ENCODE peak calls at places on chromosomes 6 and 20, in nine cellular contexts. Y is right lobe of liver, Z is left ventricle myocardium inferior, H is hepatocyte, R is lower lobe of right lung, F is tibial nerve, U is K562, A is A549, E is SK-N-SH. O is an unnamed sample.

GRCh38 chr20:46093531-46093930 is 3.8 kb upstream of the NCOA5 start:
- DNase-seq in F (no peak), E (no peak), Y (no peak), A (no peak), R (no peak), U (no peak), H (no peak), Z (no peak), O (no peak)

GRCh38 chr6:159982726-159983506 is 14.0 kb downstream of the IGF2R start:
- DNase-seq in E (no peak), Z (no peak), R (no peak), A (no peak), H (no peak), F (no peak), U (no peak), Y (no peak), O (no peak)

GRCh38 chr20:53828673-53829085 is 235.0 kb upstream of the ZNF217 start:
- DNase-seq in Z (no peak), R (no peak), H (peak; percentile 82), Y (no peak), U (peak; percentile 58), E (no peak), F (no peak), A (peak; percentile 84), O (peak; percentile 47)

GRCh38 chr6:72321741-72322140 is 300.1 kb upstream of the KCNQ5 start:
- DNase-seq in E (no peak), U (no peak), Z (no peak), F (no peak), Y (no peak), A (no peak), H (no peak), R (no peak), O (no peak)

GRCh38 chr20:21166801-21167200 is 40.9 kb downstream of the KIZ start:
- DNase-seq in U (peak; percentile 3), H (no peak), E (no peak), F (no peak), R (no peak), A (no peak), Z (no peak), Y (no peak), O (no peak)

GRCh38 chr20:35497780-35498189 is 31.7 kb downstream of the C20orf173 start:
- DNase-seq in R (no peak), Y (no peak), H (no peak), U (no peak), F (peak; percentile 24), Z (peak; percentile 81), A (no peak), E (no peak), O (no peak)

GRCh38 chr20:34312544-34313217 is 9.5 kb upstream of the AHCY start:
- DNase-seq in E (peak; percentile 91), Z (peak; percentile 82), R (peak; percentile 86), F (peak; percentile 67), U (peak; percentile 93), H (peak; percentile 94), Y (peak; percentile 91), A (peak; percentile 90), O (peak; percentile 99)

GRCh38 chr20:61437280-61438206 is 185.5 kb downstream of the CDH4 start:
- DNase-seq in Y (no peak), A (no peak), Z (peak; percentile 21), R (no peak), E (no peak), H (no peak), U (no peak), F (no peak), O (peak; percentile 19)

GRCh38 chr6:166436195-166437139 is 53.7 kb upstream of the MPC1 start:
- DNase-seq in A (no peak), F (no peak), R (no peak), E (peak; percentile 48), H (no peak), U (no peak), Z (no peak), Y (no peak), O (no peak)

GRCh38 chr20:35302421-35303335 is 10.5 kb upstream of the FAM83C start:
- DNase-seq in Y (no peak), H (peak; percentile 19), R (no peak), A (no peak), U (no peak), E (no peak), F (no peak), Z (no peak), O (no peak)

DNA sequence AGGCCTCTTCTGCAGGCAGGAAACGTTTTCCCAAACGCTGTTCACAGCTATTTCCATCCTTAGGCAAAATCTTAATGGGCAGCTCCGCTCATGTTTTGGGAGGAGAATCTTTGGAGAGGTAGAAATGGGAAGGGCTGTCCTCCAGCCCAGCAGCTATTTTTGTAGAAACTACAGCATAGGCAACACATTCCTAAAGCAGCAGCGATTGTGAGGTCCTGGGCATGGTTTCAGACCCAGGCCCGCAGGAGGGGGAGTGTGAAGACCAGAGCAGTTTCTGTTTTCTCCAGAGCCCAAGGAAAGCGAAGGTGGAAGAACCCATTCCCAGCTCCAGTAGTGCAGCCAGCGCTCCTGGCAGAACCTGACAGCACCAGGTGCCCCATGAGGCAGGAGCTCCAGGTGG is 8.4 kb downstream of the LY86 start:
- DNase-seq in A (no peak), U (no peak), E (no peak), R (no peak), F (no peak), Z (no peak), H (no peak), Y (no peak), O (no peak)
- H3K4me1 ChIP-seq in A (no peaks in the 10 kb centered on the region), U (no peaks in the 10 kb centered on the region), E (no peaks in the 10 kb centered on the region), R (peaks cover 45% of the 10 kb centered on the region), F (no peaks in the 10 kb centered on the region), Z (peaks cover 72% of the 10 kb centered on the region), H (peaks cover 5% of the 10 kb centered on the region), Y (no peaks in the 10 kb centered on the region), O (no peaks in the 10 kb centered on the region)

GRCh38 chr6:33744895-33745546 is 1.7 kb downstream of the IP6K3 start:
- DNase-seq in F (no peak), R (no peak), A (no peak), H (peak; percentile 73), Y (no peak), U (no peak), E (no peak), Z (no peak), O (no peak)
- TF ChIP-seq CTCF in F (no peak), R (no peak), A (no peak), H (no peak), Y (no peak), U (no peak), E (no peak), Z (no peak), O (no peak)

GRCh38 chr6:53339424-53339823 is 9.3 kb downstream of the ELOVL5 start:
- DNase-seq in H (no peak), E (no peak), Y (no peak), R (no peak), U (no peak), A (no peak), Z (no peak), F (no peak), O (no peak)
- H3K4me1 ChIP-seq in H (no peaks in the 10 kb centered on the region), E (peaks cover 15% of the 10 kb centered on the region), Y (no peaks in the 10 kb centered on the region), R (peaks cover 60% of the 10 kb centered on the region), U (peaks cover 38% of the 10 kb centered on the region), A (no peaks in the 10 kb centered on the region), Z (peaks cover 72% of the 10 kb centered on the region), F (no peaks in the 10 kb centered on the region), O (no peaks in the 10 kb centered on the region)

GRCh38 chr20:62949153-62949821 is 3.2 kb upstream of the SLC17A9 start:
- DNase-seq in Y (no peak), E (no peak), U (no peak), F (no peak), H (no peak), A (peak; percentile 22), Z (no peak), R (peak; percentile 6), O (no peak)

GRCh38 chr20:62947532-62948300 is 4.8 kb upstream of the SLC17A9 start:
- DNase-seq in Z (no peak), Y (no peak), R (no peak), E (no peak), A (no peak), U (no peak), H (no peak), F (no peak), O (peak; percentile 22)

GRCh38 chr20:62945771-62946339 is 6.7 kb upstream of the SLC17A9 start:
- DNase-seq in R (peak; percentile 22), A (no peak), F (no peak), Y (no peak), H (no peak), E (no peak), Z (no peak), U (no peak), O (no peak)

GRCh38 chr20:62944746-62945145 is 6.8 kb downstream of the GID8 start:
- DNase-seq in Y (no peak), U (no peak), R (no peak), E (no peak), A (no peak), F (no peak), H (no peak), Z (no peak), O (peak; percentile 28)

GRCh38 chr20:62946918-62947317 is 5.6 kb upstream of the SLC17A9 start:
- DNase-seq in Y (no peak), F (no peak), H (no peak), U (no peak), R (no peak), Z (peak; percentile 47), E (peak; percentile 79), A (no peak), O (no peak)
- TF ChIP-seq CTCF in Y (no peak), F (no peak), H (no peak), U (no peak), R (no peak), Z (no peak), E (no peak), A (no peak), O (no peak)

GRCh38 chr20:50728486-50728980 is 2.8 kb upstream of the PARD6B start:
- DNase-seq in A (no peak), H (no peak), E (no peak), U (peak; percentile 46), Z (no peak), F (no peak), Y (no peak), R (no peak), O (no peak)
- H3K4me1 ChIP-seq in A (peaks cover 65% of the 10 kb centered on the region), H (peaks cover 49% of the 10 kb centered on the region), E (peaks cover 15% of the 10 kb centered on the region), U (peaks cover 55% of the 10 kb centered on the region), Z (peaks cover 57% of the 10 kb centered on the region), F (no peaks in the 10 kb centered on the region), Y (peaks cover 40% of the 10 kb centered on the region), R (peaks cover 42% of the 10 kb centered on the region), O (peaks cover 64% of the 10 kb centered on the region)

DNA sequence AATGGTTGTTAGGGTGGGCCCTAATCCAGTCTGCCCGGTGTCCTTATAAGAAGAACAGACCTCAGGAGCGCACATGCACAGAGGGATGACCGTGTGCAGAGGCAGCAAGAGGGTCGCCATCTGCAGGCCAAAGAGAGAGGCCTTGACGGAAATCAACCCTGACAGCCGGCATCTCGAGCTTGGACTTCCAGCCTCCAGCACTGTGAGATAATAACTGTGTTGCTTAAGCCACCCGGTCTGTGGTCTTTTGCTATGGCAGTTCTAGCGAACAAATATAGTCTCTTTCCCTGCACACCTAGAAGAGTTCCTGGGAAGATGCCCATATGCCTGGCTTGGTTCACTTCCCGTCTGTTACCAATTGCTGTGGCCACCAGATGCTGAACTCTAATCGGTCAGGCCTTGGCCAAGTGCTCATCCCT is 35.3 kb upstream of the PTGIS start:
- DNase-seq in Z (peak; percentile 46), R (no peak), E (peak; percentile 47), F (no peak), U (peak; percentile 46), H (peak; percentile 59), Y (no peak), A (peak; percentile 69), O (peak; percentile 88)
- TF ChIP-seq CTCF in Z (peak; percentile 45), R (peak; percentile 11), E (peak; percentile 38), F (no peak), U (peak; percentile 54), H (peak; percentile 43), Y (no peak), A (peak; percentile 39), O (peak; percentile 83)